ENCODE peak calls at places on chromosomes 4 and X, in six cellular contexts. C, F, X, B, N and I are unnamed samples. For H3K4me1, the result is how much of the 10 kb centered on the place peaks cover.

GRCh38 chrX:79413009-79413408 is 45.9 kb upstream of the ITM2A start:
- DNase-seq in X (no peak), N (no peak), C (no peak), B (no peak), F (peak), I (no peak)

GRCh38 chr4:183448436-183448835 is 4.0 kb downstream of the CDKN2AIP start:
- DNase-seq in X (no peak), N (no peak), C (no peak), B (no peak), F (peak), I (no peak)

GRCh38 chr4:144757969-144758368 is 112.0 kb downstream of the HHIP start:
- DNase-seq in C (no peak), F (no peak), B (no peak), X (no peak), N (no peak), I (no peak)

GRCh38 chr4:150217192-150217591 is 138.9 kb downstream of the DCLK2 start:
- DNase-seq in B (no peak), C (no peak), N (no peak), X (no peak), F (peak), I (no peak)

GRCh38 chr4:119873794-119874325 is 192.8 kb downstream of the MAD2L1 start:
- DNase-seq in B (no peak), C (no peak), F (no peak), N (no peak), X (no peak), I (no peak)

GRCh38 chrX:133576876-133577275 is 161.6 kb upstream of the GPC4 start:
- DNase-seq in X (no peak), B (no peak), N (no peak), C (no peak), F (no peak), I (no peak)

GRCh38 chrX:39930777-39931553 is 166.8 kb downstream of the BCOR start:
- DNase-seq in C (no peak), B (no peak), F (no peak), N (no peak), X (no peak), I (no peak)

GRCh38 chr4:41192136-41192535 is 22.2 kb downstream of the APBB2 start:
- DNase-seq in N (no peak), B (no peak), X (no peak), C (no peak), F (peak), I (no peak)

GRCh38 chr4:173252024-173252935 is 81.9 kb downstream of the HMGB2 start:
- DNase-seq in X (peak), C (peak), F (peak), B (peak), N (no peak), I (peak)

GRCh38 chr4:26130173-26130572 is 190.6 kb upstream of the RBPJ start:
- DNase-seq in C (no peak), N (no peak), B (no peak), F (no peak), X (no peak), I (no peak)

GRCh38 chr4:100780126-100780525 is 262.3 kb upstream of the EMCN start:
- DNase-seq in X (no peak), B (no peak), F (no peak), N (no peak), C (no peak), I (no peak)

GRCh38 chrX:135985123-135985973 is at the start of gene SLC9A6:
- DNase-seq in N (peak), F (peak), B (peak), C (no peak), X (peak), I (peak)

GRCh38 chr4:157741642-157742041 is 431.2 kb downstream of the GASK1B start:
- DNase-seq in B (no peak), C (no peak), X (no peak), N (no peak), F (peak), I (no peak)

GRCh38 chr4:186904104-186904503 is 180.4 kb upstream of the FAT1 start:
- DNase-seq in F (peak), C (no peak), B (no peak), X (no peak), N (no peak), I (no peak)

GRCh38 chrX:38860106-38861013 is 59.1 kb downstream of the MID1IP1 start:
- DNase-seq in F (no peak), B (no peak), X (no peak), C (no peak), N (no peak), I (no peak)

GRCh38 chrX:72102760-72103159 is 29.0 kb downstream of the RTL5 start:
- DNase-seq in X (no peak), F (no peak), N (peak), C (no peak), B (no peak), I (peak)

GRCh38 chr4:140286503-140286902 is 86.9 kb upstream of the SCOC start:
- DNase-seq in N (no peak), B (peak), C (no peak), F (no peak), X (peak), I (no peak)

GRCh38 chrX:10597871-10598270 is 22.5 kb downstream of the MID1 start:
- DNase-seq in B (no peak), F (peak), X (no peak), C (no peak), N (peak), I (no peak)

GRCh38 chrX:39675619-39676018 is 422.1 kb downstream of the BCOR start:
- DNase-seq in C (no peak), X (no peak), F (peak), B (peak), N (no peak), I (no peak)

GRCh38 chr4:4758708-4759107 is 100.8 kb upstream of the MSX1 start:
- DNase-seq in C (no peak), F (no peak), B (no peak), N (no peak), X (no peak), I (no peak)

GRCh38 chr4:143404555-143404954 is 67.9 kb downstream of the GAB1 start:
- DNase-seq in B (no peak), X (no peak), C (no peak), F (no peak), N (no peak), I (no peak)

GRCh38 chr4:186725422-186726149 is 1.9 kb upstream of the FAT1 start:
- DNase-seq in F (peak), B (peak), X (peak), N (peak), C (peak), I (peak)

GRCh38 chrX:9352243-9352642 is 112.6 kb upstream of the TBL1X start:
- DNase-seq in F (no peak), X (no peak), N (no peak), C (no peak), B (no peak), I (no peak)

GRCh38 chr4:169070895-169071218 is 60.8 kb upstream of the CBR4 start:
- DNase-seq in C (no peak), B (no peak), X (no peak), N (no peak), F (peak), I (peak)

GRCh38 chr4:154618708-154619315 is 6.4 kb upstream of the FGG start:
- DNase-seq in F (peak), B (no peak), C (peak), N (peak), X (peak), I (no peak)

GRCh38 chr4:171668403-171668802 is 144.8 kb upstream of the GALNTL6 start:
- DNase-seq in N (no peak), B (no peak), C (no peak), X (no peak), F (no peak), I (no peak)

GRCh38 chrX:23907106-23907495 is 637 bp downstream of the APOO start:
- DNase-seq in X (no peak), N (no peak), F (no peak), C (no peak), B (no peak), I (no peak)

GRCh38 chr4:14000091-14000814 is 372.7 kb upstream of the BOD1L1 start:
- DNase-seq in N (no peak), F (no peak), C (no peak), X (no peak), B (no peak), I (no peak)

GRCh38 chr4:143768007-143768591 is 67.6 kb upstream of the FREM3 start:
- DNase-seq in X (no peak), F (no peak), B (no peak), N (no peak), C (peak), I (no peak)

GRCh38 chrX:104833401-104833800 is 267.4 kb downstream of the IL1RAPL2 start:
- DNase-seq in N (no peak), C (no peak), X (no peak), B (no peak), F (no peak), I (no peak)

GRCh38 chr4:139556071-139556734 is at the start of gene SETD7:
- DNase-seq in B (peak), N (peak), C (peak), F (peak), X (peak), I (peak)

GRCh38 chrX:37818031-37818430 is 29.3 kb downstream of the DYNLT3 start:
- DNase-seq in X (no peak), B (no peak), N (no peak), F (no peak), C (no peak), I (no peak)

GRCh38 chrX:150837845-150838244 is 60.6 kb downstream of the CD99L2 start:
- DNase-seq in X (no peak), N (no peak), B (no peak), F (no peak), C (no peak), I (no peak)

GRCh38 chr4:151226004-151226932 is 50.7 kb upstream of the PRSS48 start:
- DNase-seq in F (peak), B (no peak), C (peak), X (no peak), N (no peak), I (no peak)

GRCh38 chr4:82017680-82018079 is 356.1 kb downstream of the HNRNPD start:
- DNase-seq in F (peak), X (no peak), B (no peak), C (no peak), N (peak), I (no peak)

DNA sequence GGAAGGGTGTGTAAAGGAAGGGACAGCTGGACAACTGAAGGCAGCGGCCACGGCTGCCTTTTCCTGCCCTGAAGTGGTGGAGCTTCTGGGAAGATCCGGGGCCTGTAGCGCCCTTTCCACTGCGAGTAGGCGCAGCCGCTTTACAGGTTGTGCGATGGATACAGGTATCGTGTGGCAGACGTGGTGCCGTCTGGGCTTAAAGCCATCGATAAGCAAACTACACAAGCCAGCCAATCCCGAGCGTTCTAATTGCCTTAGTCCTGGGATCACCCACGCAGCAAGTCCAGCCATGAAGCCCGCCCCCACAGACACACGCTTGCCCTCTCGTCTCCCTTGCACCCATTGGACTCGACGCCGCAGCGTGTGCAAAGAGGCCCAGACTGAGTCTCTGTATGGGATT is 15.4 kb downstream of the NKX6-1 start:
- DNase-seq in F (no peak), X (no peak), C (no peak), B (no peak), N (peak), I (no peak)
- H3K4me3 ChIP-seq in F (no peak), X (no peak), C (no peak), B (no peak), N (no peak), I (no peak)

GRCh38 chrX:44908198-44908597 is 35.2 kb downstream of the KDM6A start:
- DNase-seq in C (no peak), B (no peak), F (peak), N (no peak), X (no peak), I (no peak)
- H3K4me1 ChIP-seq in C (under half), B (under half), F (under half), N (under half), X (under half), I (under half)

DNA sequence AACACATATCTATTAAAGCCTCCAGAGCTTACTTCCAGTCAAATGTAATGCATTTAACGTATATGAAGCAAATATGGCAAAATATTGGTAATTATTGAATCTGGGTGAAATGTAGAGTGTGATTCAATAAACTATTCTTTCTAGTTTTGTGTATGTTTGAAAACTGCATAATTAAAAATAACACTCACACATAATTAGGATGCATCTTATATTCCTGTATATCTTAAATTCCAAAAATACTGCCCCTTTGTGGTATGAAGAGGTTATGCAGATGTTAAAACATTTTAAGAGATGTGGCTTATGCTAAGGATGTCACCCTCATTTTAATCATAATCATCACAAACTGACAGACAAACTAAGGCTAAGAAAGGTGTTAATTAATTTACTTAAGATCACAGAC is 182.9 kb downstream of the COX18 start:
- DNase-seq in C (no peak), B (no peak), N (no peak), F (peak), X (no peak), I (no peak)
- TF ChIP-seq CTCF in C (peak), B (no peak), N (peak), F (peak), X (no peak), I (no peak)

DNA sequence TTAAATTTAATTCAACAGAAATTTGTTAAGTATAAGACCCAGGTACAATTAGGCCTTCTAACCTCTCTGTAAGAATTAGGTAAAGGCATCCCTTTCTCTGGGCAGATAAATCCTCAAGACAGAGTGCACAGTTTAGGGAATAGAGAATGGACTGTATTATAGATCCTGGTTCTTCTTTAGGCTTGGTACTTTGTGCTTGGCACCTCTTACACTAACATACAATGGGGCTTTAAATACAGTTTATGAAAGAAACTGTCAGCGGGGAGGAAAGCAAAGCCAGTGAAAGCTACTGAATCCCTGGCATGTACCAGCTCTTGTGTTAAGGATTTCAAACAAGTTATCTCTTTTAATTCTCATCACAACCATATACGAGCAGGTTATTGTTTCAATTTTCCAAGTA is 1350.0 kb downstream of the ADGRL3 start:
- DNase-seq in C (no peak), B (no peak), F (no peak), N (no peak), X (no peak), I (no peak)
- H3K4me3 ChIP-seq in C (no peak), B (no peak), F (no peak), N (no peak), X (no peak), I (no peak)